ENCODE peak calls at places on chromosomes 7 and 10, in nine cellular contexts. B is HL-60, U is GM23248, R is body of pancreas, W is upper lobe of right lung, T is SK-N-SH, X is lower lobe of right lung, S is endodermal cell, H is fibroblast of lung. V is an unnamed sample.

GRCh38 chr7:123553159-123553558 is 4.5 kb downstream of the NDUFA5 start:
- DNase-seq in B (no peak), U (no peak), R (no peak), W (no peak), T (no peak), X (no peak), S (no peak), H (no peak), V (no peak)

GRCh38 chr7:151377406-151377805 is 32.4 kb downstream of the WDR86 start:
- DNase-seq in B (no peak), U (no peak), R (no peak), W (peak; percentile 57), T (peak; percentile 33), X (no peak), S (no peak), H (no peak), V (no peak)

GRCh38 chr7:22802426-22802825 is 20.2 kb downstream of the TOMM7 start:
- DNase-seq in B (no peak), U (no peak), R (no peak), W (no peak), T (no peak), X (no peak), S (peak; percentile 76), H (no peak), V (no peak)

GRCh38 chr10:5314866-5315265 is 49.9 kb upstream of the UCN3 start:
- DNase-seq in B (no peak), U (no peak), R (peak; percentile 30), W (no peak), T (no peak), X (no peak), S (no peak), H (no peak), V (no peak)

GRCh38 chr10:131650771-131651673 is 249.8 kb upstream of the PPP2R2D start:
- DNase-seq in B (no peak), U (no peak), R (no peak), W (peak; percentile 59), T (no peak), X (no peak), S (peak; percentile 58), H (no peak), V (no peak)

GRCh38 chr10:59387951-59388431 is 25.6 kb upstream of the FAM13C start:
- DNase-seq in B (no peak), U (peak; percentile 90), R (no peak), W (no peak), T (no peak), X (no peak), S (no peak), H (peak; percentile 99), V (peak; percentile 92)

GRCh38 chr7:67589178-67589577 is 592.5 kb downstream of the TYW1 start:
- DNase-seq in B (no peak), U (no peak), R (no peak), W (no peak), T (no peak), X (no peak), S (no peak), H (no peak), V (no peak)

GRCh38 chr10:86366033-86366901 is at the start of gene GRID1:
- DNase-seq in B (no peak), U (peak; percentile 35), R (peak; percentile 40), W (peak; percentile 71), T (peak; percentile 98), X (peak; percentile 51), S (peak; percentile 87), H (peak; percentile 17), V (peak; percentile 72)

GRCh38 chr10:48249763-48250351 is 24.6 kb downstream of the FRMPD2 start:
- DNase-seq in B (no peak), U (no peak), R (no peak), W (no peak), T (no peak), X (no peak), S (peak; percentile 24), H (no peak), V (no peak)

DNA sequence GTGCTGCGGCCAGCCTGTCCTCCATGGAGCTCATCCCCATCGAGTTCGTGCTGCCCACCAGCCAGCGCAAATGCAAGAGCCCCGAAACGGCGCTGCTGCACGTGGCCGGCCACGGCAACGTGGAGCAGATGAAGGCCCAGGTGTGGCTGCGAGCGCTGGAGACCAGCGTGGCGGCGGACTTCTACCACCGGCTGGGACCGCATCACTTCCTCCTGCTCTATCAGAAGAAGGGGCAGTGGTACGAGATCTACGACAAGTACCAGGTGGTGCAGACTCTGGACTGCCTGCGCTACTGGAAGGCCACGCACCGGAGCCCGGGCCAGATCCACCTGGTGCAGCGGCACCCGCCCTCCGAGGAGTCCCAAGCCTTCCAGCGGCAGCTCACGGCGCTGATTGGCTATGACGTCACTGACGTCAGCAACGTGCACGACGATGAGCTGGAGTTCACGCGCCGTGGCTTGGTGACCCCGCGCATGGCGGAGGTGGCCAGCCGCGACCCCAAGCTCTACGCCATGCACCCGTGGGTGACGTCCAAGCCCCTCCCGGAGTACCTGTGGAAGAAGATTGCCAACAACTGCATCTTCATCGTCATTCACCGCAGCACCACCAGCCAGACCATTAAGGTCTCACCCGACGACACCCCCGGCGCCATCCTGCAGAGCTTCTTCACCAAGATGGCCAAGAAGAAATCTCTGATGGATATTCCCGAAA is 2.7 kb downstream of the PIK3CG start:
- DNase-seq in B (no peak), U (no peak), R (no peak), W (no peak), T (no peak), X (no peak), S (no peak), H (no peak), V (no peak)
- H3K4me3 ChIP-seq in B (no peak overlapping the region), U (no peak overlapping the region), R (no peak overlapping the region), W (no peak overlapping the region), T (no peak overlapping the region), X (no peak overlapping the region), S (no peak overlapping the region), H (no peak overlapping the region), V (no peak overlapping the region)

GRCh38 chr7:4959881-4960280 is 894 bp upstream of the MMD2 start:
- DNase-seq in B (no peak), U (no peak), R (no peak), W (no peak), T (peak; percentile 58), X (no peak), S (no peak), H (no peak), V (no peak)

GRCh38 chr7:4960363-4960762 is 1.4 kb upstream of the MMD2 start:
- DNase-seq in B (no peak), U (no peak), R (no peak), W (no peak), T (no peak), X (no peak), S (no peak), H (no peak), V (no peak)

GRCh38 chr7:4959356-4959755 is 369 bp upstream of the MMD2 start:
- DNase-seq in B (no peak), U (no peak), R (no peak), W (peak; percentile 39), T (no peak), X (no peak), S (no peak), H (no peak), V (no peak)

GRCh38 chr7:4957847-4958476 is 1.0 kb downstream of the MMD2 start:
- DNase-seq in B (no peak), U (no peak), R (no peak), W (peak; percentile 46), T (no peak), X (peak; percentile 8), S (no peak), H (no peak), V (no peak)

GRCh38 chr7:4958477-4959301 is at the start of gene MMD2:
- DNase-seq in B (no peak), U (no peak), R (no peak), W (peak; percentile 46), T (peak; percentile 92), X (no peak), S (peak; percentile 73), H (no peak), V (peak; percentile 23)
- H3K27ac ChIP-seq in B (no peak within 1 kb of the TSS), U (no peak within 1 kb of the TSS), R (no peak within 1 kb of the TSS), W (no peak within 1 kb of the TSS), T (no peak within 1 kb of the TSS), X (no peak within 1 kb of the TSS), S (no peak within 1 kb of the TSS), H (no peak within 1 kb of the TSS), V (no peak within 1 kb of the TSS)

DNA sequence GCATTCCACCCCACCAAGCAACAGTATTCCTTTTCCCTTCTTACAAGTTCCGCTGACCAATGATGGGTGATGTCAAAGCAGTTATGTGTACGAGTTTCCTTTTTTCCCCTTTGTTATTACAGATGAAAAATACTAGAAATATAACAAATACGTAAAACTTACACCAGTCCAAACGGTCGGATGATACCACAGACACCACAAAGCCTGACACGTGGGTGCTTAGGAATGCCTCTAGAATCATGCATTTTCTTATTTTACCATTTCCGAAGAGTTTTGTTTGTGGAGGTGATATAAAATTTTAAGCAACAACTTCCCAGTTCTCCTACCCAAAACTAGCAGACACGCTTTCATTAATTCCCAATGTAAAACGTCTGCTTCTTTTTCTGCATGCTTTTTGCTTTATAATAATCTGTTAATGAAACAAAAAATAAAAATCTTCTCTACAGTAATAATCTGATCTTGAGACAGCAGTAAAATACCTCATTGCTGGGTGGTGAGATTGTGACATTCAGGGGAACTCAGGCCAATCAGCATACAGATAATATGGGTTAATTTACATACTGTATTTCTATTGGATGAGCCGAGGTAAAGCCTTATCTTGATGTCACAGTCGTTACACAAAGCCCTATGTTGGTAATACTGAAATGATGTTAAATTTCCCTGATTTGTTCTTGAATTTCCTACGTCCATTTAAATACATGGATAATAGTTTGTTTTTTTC is 811 bp upstream of the GPR85 start:
- DNase-seq in B (peak; percentile 26), U (peak; percentile 94), R (peak; percentile 8), W (no peak), T (peak; percentile 84), X (no peak), S (no peak), H (peak; percentile 93), V (peak; percentile 13)
- H3K4me3 ChIP-seq in B (peak overlapping the region; percentile 56), U (peak overlapping the region; percentile 87), R (no peak overlapping the region), W (peak overlapping the region; percentile 53), T (peak overlapping the region; percentile 86), X (peak overlapping the region; percentile 55), S (no peak overlapping the region), H (peak overlapping the region; percentile 52), V (no peak overlapping the region)

GRCh38 chr10:57786331-57786730 is 481.4 kb downstream of the IPMK start:
- DNase-seq in B (no peak), U (no peak), R (no peak), W (no peak), T (no peak), X (no peak), S (no peak), H (no peak), V (no peak)
- H3K27ac ChIP-seq in B (no peak overlapping the region), U (no peak overlapping the region), R (no peak overlapping the region), W (no peak overlapping the region), T (no peak overlapping the region), X (no peak overlapping the region), S (no peak overlapping the region), H (no peak overlapping the region), V (no peak overlapping the region)

GRCh38 chr7:130266258-130266960 is at the start of gene CPA2:
- DNase-seq in B (no peak), U (no peak), R (peak; percentile 95), W (no peak), T (no peak), X (no peak), S (no peak), H (no peak), V (no peak)
- H3K4me3 ChIP-seq in B (no peak within 1 kb of the TSS), U (no peak within 1 kb of the TSS), R (peak within 1 kb of the TSS; percentile 19), W (no peak within 1 kb of the TSS), T (no peak within 1 kb of the TSS), X (no peak within 1 kb of the TSS), S (no peak within 1 kb of the TSS), H (no peak within 1 kb of the TSS), V (no peak within 1 kb of the TSS)